ENCODE peak calls at places on chromosomes 6 and 20, in five cellular contexts. R is LoVo; L is Kasumi-1; F is activated T-helper 2 cell treated with anti-CD3 and anti-CD28 coated beads, Interferon-gamma antibody, Interleukin-2, Interleukin-4, amounts not matched to agents 10 μg/mL and 5 μg/mL and 100 μg/mL, durations not matched to agents 14 hours and 24 hours and 36 hours; V is fibroblast of the aortic adventitia. Z is an unnamed sample.
A peak's percentile ranks its signal among the peaks of the same experiment; 100 is the strongest.

GRCh38 chr6:18122128-18123093 is at the start of gene NHLRC1:
- DNase-seq in V (peak; percentile 87), R (peak; percentile 93), F (peak; percentile 66), L (no peak), Z (peak; percentile 83)

GRCh38 chr20:8132632-8133587 is 844 bp downstream of the PLCB1 start:
- DNase-seq in R (no peak), F (no peak), V (peak; percentile 48), L (peak; percentile 25), Z (no peak)

GRCh38 chr20:32820000-32820697 is 395 bp downstream of the MAPRE1 start:
- DNase-seq in R (peak; percentile 69), F (no peak), V (peak; percentile 23), L (peak; percentile 52), Z (peak; percentile 90)

GRCh38 chr20:56506103-56506502 is 18.4 kb upstream of the FAM209A start:
- DNase-seq in R (no peak), F (no peak), L (peak; percentile 3), V (no peak), Z (no peak)

GRCh38 chr20:34986311-34987287 is 30.9 kb downstream of the MYH7B start:
- DNase-seq in L (no peak), F (no peak), R (no peak), V (no peak), Z (no peak)

GRCh38 chr20:57528148-57528547 is 3.2 kb upstream of the CTCFL start:
- DNase-seq in V (no peak), F (no peak), R (no peak), L (no peak), Z (no peak)

GRCh38 chr6:26538936-26539615 is 910 bp downstream of the HMGN4 start:
- DNase-seq in F (no peak), R (no peak), V (no peak), L (no peak), Z (no peak)

GRCh38 chr6:35228483-35228882 is 14.7 kb downstream of the SCUBE3 start:
- DNase-seq in R (no peak), L (no peak), F (no peak), V (no peak), Z (no peak)

GRCh38 chr6:21826460-21826859 is 232.9 kb downstream of the SOX4 start:
- DNase-seq in L (no peak), R (no peak), F (no peak), V (no peak), Z (no peak)

GRCh38 chr20:56417911-56418310 is 5.9 kb downstream of the CASS4 start:
- DNase-seq in L (no peak), R (no peak), V (no peak), F (no peak), Z (no peak)

GRCh38 chr6:163252132-163252729 is 162.3 kb upstream of the QKI start:
- DNase-seq in V (no peak), R (no peak), F (no peak), L (no peak), Z (no peak)

GRCh38 chr20:61437280-61438206 is 185.5 kb downstream of the CDH4 start:
- DNase-seq in F (no peak), R (no peak), V (peak; percentile 94), L (no peak), Z (no peak)

GRCh38 chr6:26115226-26115625 is 28.0 kb downstream of the HFE start:
- DNase-seq in L (no peak), V (no peak), R (no peak), F (no peak), Z (no peak)

GRCh38 chr20:13277663-13278295 is 56.7 kb downstream of the ISM1 start:
- DNase-seq in L (no peak), F (no peak), V (peak; percentile 28), R (no peak), Z (no peak)

GRCh38 chr6:150891886-150892485 is 26.5 kb downstream of the MTHFD1L start:
- DNase-seq in V (peak; percentile 92), R (peak; percentile 62), F (peak; percentile 43), L (peak; percentile 76), Z (peak; percentile 58)

GRCh38 chr6:2940851-2941250 is 30.5 kb downstream of the SERPINB6 start:
- DNase-seq in R (no peak), V (no peak), F (no peak), L (no peak), Z (no peak)

GRCh38 chr20:50400705-50401045 is 109.5 kb upstream of the PTPN1 start:
- DNase-seq in R (no peak), V (no peak), F (no peak), L (no peak), Z (no peak)

GRCh38 chr6:53627391-53628218 is 38.0 kb downstream of the KLHL31 start:
- DNase-seq in L (no peak), R (no peak), F (no peak), V (no peak), Z (no peak)

GRCh38 chr20:56517641-56518040 is 6.9 kb upstream of the FAM209A start:
- DNase-seq in R (no peak), V (no peak), L (no peak), F (no peak), Z (no peak)

GRCh38 chr20:11585752-11586352 is 331.8 kb upstream of the BTBD3 start:
- DNase-seq in R (peak; percentile 11), L (peak; percentile 25), F (no peak), V (peak; percentile 15), Z (no peak)

GRCh38 chr6:168022488-168023321 is 25.2 kb downstream of the KIF25 start:
- DNase-seq in V (no peak), L (no peak), F (no peak), R (no peak), Z (no peak)

GRCh38 chr6:57315851-57316250 is 1.6 kb upstream of the PRIM2 start:
- DNase-seq in R (no peak), F (no peak), L (no peak), V (no peak), Z (no peak)

GRCh38 chr20:62238569-62239277 is 402 bp downstream of the OSBPL2 start:
- DNase-seq in F (no peak), R (peak; percentile 43), V (peak; percentile 17), L (peak; percentile 18), Z (peak; percentile 50)

GRCh38 chr6:3809982-3810381 is 39.2 kb upstream of the FAM50B start:
- DNase-seq in F (no peak), L (no peak), R (no peak), V (no peak), Z (no peak)

GRCh38 chr6:137487181-137487910 is 6.8 kb downstream of the OLIG3 start:
- DNase-seq in V (no peak), R (no peak), L (no peak), F (no peak), Z (no peak)

GRCh38 chr6:156031516-156031915 is 575.9 kb upstream of the NOX3 start:
- DNase-seq in R (no peak), V (no peak), F (no peak), L (no peak), Z (no peak)

GRCh38 chr6:32970413-32971244 is 2.2 kb downstream of the BRD2 start:
- DNase-seq in V (peak; percentile 92), R (peak; percentile 71), L (peak; percentile 46), F (peak; percentile 71), Z (peak; percentile 80)

GRCh38 chr6:39887692-39888450 is 46.4 kb downstream of the MOCS1 start:
- DNase-seq in L (no peak), R (no peak), F (no peak), V (peak; percentile 89), Z (no peak)

GRCh38 chr6:110097443-110097842 is 82.0 kb downstream of the WASF1 start:
- DNase-seq in R (no peak), F (no peak), V (no peak), L (no peak), Z (no peak)

GRCh38 chr20:10300582-10301108 is 82.0 kb downstream of the SNAP25 start:
- DNase-seq in V (no peak), L (no peak), R (no peak), F (no peak), Z (no peak)